ENCODE peak calls at places on chromosomes 3 and 15, in ten cellular contexts. L is stimulated activated naive CD8-positive, alpha-beta T cell treated with anti-CD3 and anti-CD28 coated beads, Interleukin-15, Interleukin-2, amounts not matched to agents 100 U/mL and 50 U/mL, for 24 hours; P is left ventricle myocardium superior; M is SK-N-DZ; S is upper lobe of right lung; E is CD4-positive, alpha-beta T cell; J is stimulated activated CD4-positive, alpha-beta T cell treated with anti-CD3 and anti-CD28 coated beads, Interleukin-2, amount 100 ng/mL, for 48 hours; I is cortex of kidney; Y is CD4-positive, CD25-positive, alpha-beta regulatory T cell; W is ELR. O is an unnamed sample.

GRCh38 chr15:70235347-70235746 is 137.6 kb upstream of the TLE3 start:
- DNase-seq in L (no peak), P (no peak), M (no peak), S (no peak), E (no peak), J (no peak), I (no peak), Y (no peak), W (peak; percentile 48), O (no peak)

GRCh38 chr3:45552031-45552772 is 42.3 kb upstream of the LIMD1 start:
- DNase-seq in L (no peak), P (no peak), M (no peak), S (no peak), E (no peak), J (no peak), I (no peak), Y (no peak), W (no peak), O (no peak)

GRCh38 chr15:49082960-49083359 is 36.7 kb upstream of the SECISBP2L start:
- DNase-seq in L (no peak), P (no peak), M (no peak), S (no peak), E (no peak), J (no peak), I (no peak), Y (no peak), W (no peak), O (no peak)

GRCh38 chr15:47674576-47675232 is 42.6 kb upstream of the SEMA6D start:
- DNase-seq in L (no peak), P (no peak), M (peak; percentile 43), S (no peak), E (no peak), J (no peak), I (no peak), Y (no peak), W (no peak), O (no peak)

GRCh38 chr3:184259878-184260570 is 1.3 kb downstream of the CAMK2N2 start:
- DNase-seq in L (peak; percentile 56), P (peak; percentile 66), M (peak; percentile 47), S (no peak), E (peak; percentile 42), J (no peak), I (no peak), Y (peak; percentile 12), W (peak; percentile 61), O (no peak)

GRCh38 chr3:49799761-49800160 is at the start of gene CDHR4:
- DNase-seq in L (no peak), P (peak; percentile 39), M (no peak), S (no peak), E (no peak), J (no peak), I (no peak), Y (no peak), W (peak; percentile 63), O (no peak)

GRCh38 chr3:10142707-10143560 is 1.4 kb downstream of the VHL start:
- DNase-seq in L (peak; percentile 18), P (peak; percentile 30), M (peak; percentile 51), S (no peak), E (no peak), J (no peak), I (no peak), Y (no peak), W (peak; percentile 9), O (no peak)

GRCh38 chr15:80068578-80068977 is 9.1 kb downstream of the ZFAND6 start:
- DNase-seq in L (no peak), P (no peak), M (no peak), S (no peak), E (no peak), J (no peak), I (no peak), Y (no peak), W (no peak), O (no peak)

GRCh38 chr15:100017140-100017539 is 283.9 kb upstream of the LYSMD4 start:
- DNase-seq in L (no peak), P (no peak), M (no peak), S (no peak), E (no peak), J (no peak), I (no peak), Y (no peak), W (no peak), O (no peak)

GRCh38 chr15:90315276-90315982 is 36.7 kb upstream of the ZNF774 start:
- DNase-seq in L (no peak), P (peak; percentile 61), M (no peak), S (no peak), E (no peak), J (no peak), I (no peak), Y (no peak), W (peak; percentile 14), O (no peak)

GRCh38 chr3:195708626-195709481 is 11.9 kb upstream of the MUC20 start:
- DNase-seq in L (no peak), P (no peak), M (no peak), S (no peak), E (no peak), J (no peak), I (no peak), Y (no peak), W (no peak), O (no peak)

GRCh38 chr15:48427960-48428547 is 96.8 kb downstream of the DUT start:
- DNase-seq in L (no peak), P (no peak), M (no peak), S (no peak), E (no peak), J (no peak), I (no peak), Y (no peak), W (peak; percentile 85), O (no peak)

GRCh38 chr15:97893988-97894387 is 66.5 kb upstream of the ARRDC4 start:
- DNase-seq in L (no peak), P (no peak), M (no peak), S (no peak), E (no peak), J (no peak), I (no peak), Y (no peak), W (no peak), O (no peak)

GRCh38 chr3:157132936-157133335 is 27.0 kb downstream of the CCNL1 start:
- DNase-seq in L (no peak), P (no peak), M (no peak), S (peak; percentile 63), E (no peak), J (no peak), I (no peak), Y (no peak), W (peak; percentile 41), O (no peak)